ENCODE peak calls at places on chromosomes 13 and 19, in nine cellular contexts. Y, V, L, I, P, U, M, S and H are unnamed samples.

GRCh38 chr19:18110833-18111232 is 13.3 kb downstream of the MAST3 start:
- DNase-seq in Y (no peak), V (no peak), L (no peak), I (no peak), P (no peak), U (no peak), M (no peak), S (no peak), H (no peak)

GRCh38 chr13:65497265-65497664 is 1732.9 kb downstream of the PCDH9 start:
- DNase-seq in Y (no peak), V (no peak), L (no peak), I (no peak), P (no peak), U (no peak), M (no peak), S (no peak), H (no peak)

GRCh38 chr19:2381151-2381822 is 21.2 kb downstream of the TMPRSS9 start:
- DNase-seq in Y (peak; percentile 36), V (no peak), L (peak; percentile 92), I (no peak), P (no peak), U (peak; percentile 76), M (no peak), S (no peak), H (no peak)

GRCh38 chr19:42269518-42270345 is 680 bp downstream of the CIC start:
- DNase-seq in Y (no peak), V (no peak), L (no peak), I (no peak), P (no peak), U (no peak), M (no peak), S (no peak), H (no peak)

GRCh38 chr19:6791237-6791636 is 18.7 kb downstream of the VAV1 start:
- DNase-seq in Y (no peak), V (no peak), L (no peak), I (no peak), P (no peak), U (no peak), M (no peak), S (no peak), H (no peak)

GRCh38 chr13:48400820-48401219 is 12.1 kb downstream of the LPAR6 start:
- DNase-seq in Y (no peak), V (no peak), L (no peak), I (peak; percentile 28), P (no peak), U (no peak), M (no peak), S (no peak), H (peak; percentile 13)

GRCh38 chr19:31141301-31141700 is 207.9 kb downstream of the TSHZ3 start:
- DNase-seq in Y (no peak), V (no peak), L (no peak), I (no peak), P (no peak), U (no peak), M (no peak), S (no peak), H (no peak)

GRCh38 chr19:33194884-33195710 is 967 bp downstream of the LRP3 start:
- DNase-seq in Y (peak; percentile 60), V (peak; percentile 42), L (no peak), I (no peak), P (no peak), U (no peak), M (no peak), S (no peak), H (no peak)

GRCh38 chr13:42392180-42392579 is 120.2 kb downstream of the AKAP11 start:
- DNase-seq in Y (no peak), V (no peak), L (no peak), I (no peak), P (no peak), U (no peak), M (no peak), S (no peak), H (no peak)

GRCh38 chr19:49395581-49396407 is 7.7 kb downstream of the KASH5 start:
- DNase-seq in Y (no peak), V (no peak), L (no peak), I (no peak), P (no peak), U (no peak), M (no peak), S (no peak), H (no peak)

GRCh38 chr13:100035936-100036335 is 53.0 kb upstream of the PCCA start:
- DNase-seq in Y (no peak), V (no peak), L (no peak), I (no peak), P (no peak), U (no peak), M (no peak), S (no peak), H (no peak)

GRCh38 chr13:30466841-30467252 is 1.1 kb upstream of the HMGB1 start:
- DNase-seq in Y (no peak), V (no peak), L (no peak), I (no peak), P (no peak), U (no peak), M (no peak), S (no peak), H (no peak)

GRCh38 chr19:778910-779653 is 18.2 kb upstream of the PTBP1 start:
- DNase-seq in Y (no peak), V (no peak), L (no peak), I (no peak), P (no peak), U (no peak), M (no peak), S (no peak), H (no peak)

GRCh38 chr19:17931532-17932191 is 1.2 kb upstream of the CCDC124 start:
- DNase-seq in Y (no peak), V (peak; percentile 45), L (no peak), I (no peak), P (peak; percentile 48), U (no peak), M (no peak), S (no peak), H (no peak)

GRCh38 chr13:40568246-40568645 is 98.2 kb downstream of the FOXO1 start:
- DNase-seq in Y (no peak), V (no peak), L (no peak), I (no peak), P (no peak), U (no peak), M (no peak), S (no peak), H (no peak)

GRCh38 chr13:99465454-99465853 is 35.8 kb upstream of the TM9SF2 start:
- DNase-seq in Y (peak; percentile 56), V (no peak), L (no peak), I (no peak), P (no peak), U (no peak), M (no peak), S (no peak), H (no peak)

GRCh38 chr19:44948237-44948636 is 2.4 kb downstream of the APOC2 start:
- DNase-seq in Y (no peak), V (no peak), L (no peak), I (no peak), P (no peak), U (no peak), M (no peak), S (no peak), H (no peak)

GRCh38 chr19:43570174-43570791 is 5.0 kb downstream of the XRCC1 start:
- DNase-seq in Y (no peak), V (no peak), L (no peak), I (no peak), P (no peak), U (no peak), M (no peak), S (no peak), H (no peak)

GRCh38 chr13:47539317-47539716 is 461.8 kb downstream of the SUCLA2 start:
- DNase-seq in Y (no peak), V (no peak), L (no peak), I (no peak), P (no peak), U (no peak), M (no peak), S (no peak), H (no peak)

GRCh38 chr13:45879666-45880065 is 28.1 kb upstream of the SIAH3 start:
- DNase-seq in Y (peak; percentile 39), V (no peak), L (no peak), I (no peak), P (no peak), U (no peak), M (no peak), S (no peak), H (no peak)

GRCh38 chr13:39510296-39510695 is 92.7 kb downstream of the LHFPL6 start:
- DNase-seq in Y (no peak), V (no peak), L (no peak), I (no peak), P (no peak), U (no peak), M (no peak), S (no peak), H (no peak)

GRCh38 chr19:45601524-45602522 is at the start of gene GPR4:
- DNase-seq in Y (peak; percentile 54), V (peak; percentile 34), L (no peak), I (no peak), P (no peak), U (no peak), M (no peak), S (no peak), H (no peak)

GRCh38 chr19:12611361-12611699 is 610 bp downstream of the ZNF791 start:
- DNase-seq in Y (peak; percentile 69), V (peak; percentile 65), L (peak; percentile 58), I (no peak), P (no peak), U (peak; percentile 62), M (no peak), S (no peak), H (peak; percentile 12)

GRCh38 chr19:48659768-48660167 is 13.0 kb downstream of the NTN5 start:
- DNase-seq in Y (no peak), V (no peak), L (peak; percentile 20), I (no peak), P (no peak), U (no peak), M (no peak), S (no peak), H (no peak)

GRCh38 chr13:23856008-23856750 is 33.0 kb downstream of the MIPEP start:
- DNase-seq in Y (peak; percentile 20), V (no peak), L (peak; percentile 39), I (no peak), P (no peak), U (peak; percentile 31), M (no peak), S (no peak), H (no peak)

GRCh38 chr13:99087954-99088491 is 110.2 kb upstream of the DOCK9 start:
- DNase-seq in Y (peak; percentile 40), V (peak; percentile 36), L (no peak), I (no peak), P (peak; percentile 28), U (no peak), M (peak; percentile 46), S (no peak), H (no peak)